ENCODE peak calls at places on chromosomes 3 and 15, in five cellular contexts. One of them, this sample, is unnamed.

GRCh38 chr3:185328324-185329004 is 34.5 kb upstream of the MAP3K13 start:
- ATAC-seq in GM12878: no peak
- ATAC-seq in HepG2: peak; percentile 96
- ATAC-seq in GM23338: no peak
- ATAC-seq in upper lobe of left lung: peak; percentile 42
- ATAC-seq in this sample: no peak

GRCh38 chr3:15292765-15293522 is 39.4 kb downstream of the SH3BP5 start:
- ATAC-seq in GM23338: no peak
- ATAC-seq in HepG2: no peak
- ATAC-seq in GM12878: no peak
- ATAC-seq in upper lobe of left lung: peak; percentile 2
- ATAC-seq in this sample: peak; percentile 55

GRCh38 chr3:188900421-188900941 is 271.3 kb upstream of the TPRG1 start:
- ATAC-seq in GM23338: no peak
- ATAC-seq in HepG2: no peak
- ATAC-seq in GM12878: no peak
- ATAC-seq in upper lobe of left lung: peak; percentile 84
- ATAC-seq in this sample: peak; percentile 61

GRCh38 chr3:46090161-46090591 is 62.9 kb upstream of the XCR1 start:
- ATAC-seq in GM23338: no peak
- ATAC-seq in GM12878: peak; percentile 70
- ATAC-seq in HepG2: no peak
- ATAC-seq in upper lobe of left lung: peak; percentile 20
- ATAC-seq in this sample: no peak

GRCh38 chr3:77051927-77052542 is 12.1 kb downstream of the ROBO2 start:
- ATAC-seq in upper lobe of left lung: no peak
- ATAC-seq in GM23338: peak; percentile 42
- ATAC-seq in GM12878: no peak
- ATAC-seq in HepG2: no peak
- ATAC-seq in this sample: no peak

GRCh38 chr15:37218351-37218916 is 118.1 kb upstream of the MEIS2 start:
- ATAC-seq in HepG2: no peak
- ATAC-seq in GM12878: peak; percentile 38
- ATAC-seq in upper lobe of left lung: no peak
- ATAC-seq in GM23338: no peak
- ATAC-seq in this sample: no peak

GRCh38 chr3:120604382-120604781 is 8.2 kb downstream of the NDUFB4 start:
- ATAC-seq in upper lobe of left lung: no peak
- ATAC-seq in HepG2: peak; percentile 35
- ATAC-seq in GM23338: no peak
- ATAC-seq in GM12878: no peak
- ATAC-seq in this sample: no peak

GRCh38 chr3:64385256-64385655 is 160.0 kb upstream of the PRICKLE2 start:
- ATAC-seq in upper lobe of left lung: no peak
- ATAC-seq in GM12878: no peak
- ATAC-seq in HepG2: no peak
- ATAC-seq in GM23338: no peak
- ATAC-seq in this sample: no peak

DNA sequence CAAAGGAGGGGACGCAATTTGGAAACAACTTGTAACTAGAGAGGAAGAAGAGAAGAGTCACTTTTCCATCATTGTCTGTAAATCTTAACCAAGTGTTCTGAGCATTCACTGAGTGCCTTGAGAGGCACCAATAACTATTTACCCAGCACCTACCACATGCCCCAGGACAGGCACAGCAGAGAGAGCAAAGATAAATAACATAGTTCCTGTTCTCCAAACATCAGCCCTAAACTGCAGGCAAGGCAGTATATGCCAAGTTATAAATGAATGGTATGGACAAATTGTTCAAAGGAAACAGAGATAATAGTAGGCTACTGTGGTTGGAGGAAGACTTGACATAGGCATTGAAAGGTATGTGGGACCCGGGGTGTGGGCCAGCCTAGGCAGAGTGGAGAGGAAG is 45.6 kb downstream of the ITGB5 start:
- ATAC-seq in HepG2: no peak
- ATAC-seq in GM23338: no peak
- ATAC-seq in upper lobe of left lung: no peak
- ATAC-seq in GM12878: no peak
- ATAC-seq in this sample: no peak
- TF ChIP-seq POLR2AphosphoS5 in HepG2: no peak
- TF ChIP-seq POLR2AphosphoS5 in GM23338: no peak
- TF ChIP-seq POLR2AphosphoS5 in upper lobe of left lung: no peak
- TF ChIP-seq POLR2AphosphoS5 in GM12878: no peak
- TF ChIP-seq POLR2AphosphoS5 in this sample: no peak

GRCh38 chr3:52051444-52051843 is 4.9 kb downstream of the DUSP7 start:
- ATAC-seq in HepG2: no peak
- ATAC-seq in GM12878: no peak
- ATAC-seq in upper lobe of left lung: no peak
- ATAC-seq in GM23338: no peak
- ATAC-seq in this sample: no peak

GRCh38 chr3:52054689-52055511 is 1.5 kb downstream of the DUSP7 start:
- ATAC-seq in HepG2: no peak
- ATAC-seq in upper lobe of left lung: no peak
- ATAC-seq in GM23338: peak; percentile 5
- ATAC-seq in GM12878: no peak
- ATAC-seq in this sample: no peak

GRCh38 chr3:52053307-52054304 is 2.8 kb downstream of the DUSP7 start:
- ATAC-seq in upper lobe of left lung: no peak
- ATAC-seq in GM23338: no peak
- ATAC-seq in GM12878: peak; percentile 43
- ATAC-seq in HepG2: peak; percentile 10
- ATAC-seq in this sample: no peak

GRCh38 chr3:52050571-52050970 is 5.8 kb downstream of the DUSP7 start:
- ATAC-seq in HepG2: no peak
- ATAC-seq in GM12878: no peak
- ATAC-seq in GM23338: no peak
- ATAC-seq in upper lobe of left lung: no peak
- ATAC-seq in this sample: no peak

DNA sequence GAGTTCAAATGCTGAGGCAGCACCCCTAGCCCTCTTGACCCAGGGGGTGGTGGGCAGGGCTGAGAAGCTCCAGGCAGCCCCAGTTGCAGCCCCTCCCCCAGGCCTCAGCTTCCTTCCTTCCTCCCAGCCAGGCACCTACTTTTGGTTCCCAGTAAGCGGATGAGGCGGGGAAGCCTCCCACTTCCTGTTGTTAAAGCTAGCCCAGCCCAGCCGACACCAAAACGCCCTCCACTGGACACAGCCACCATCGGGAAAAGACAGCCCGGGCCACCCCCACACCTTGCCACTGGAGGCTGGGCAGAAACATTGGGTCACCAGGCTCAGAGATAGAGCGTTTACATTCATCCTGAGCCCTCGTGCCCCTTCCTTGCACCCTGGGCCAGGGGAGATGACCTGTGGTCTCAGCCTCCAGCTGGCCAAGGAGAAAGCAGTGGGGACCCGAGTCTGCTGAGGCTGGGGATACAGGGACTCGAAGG is 3.5 kb downstream of the DUSP7 start:
- ATAC-seq in GM23338: peak; percentile 30
- ATAC-seq in HepG2: peak; percentile 45
- ATAC-seq in GM12878: peak; percentile 6
- ATAC-seq in upper lobe of left lung: peak; percentile 49
- ATAC-seq in this sample: peak; percentile 36
- H3K4me3 ChIP-seq in GM23338: no peak overlapping the region
- H3K4me3 ChIP-seq in HepG2: no peak overlapping the region
- H3K4me3 ChIP-seq in GM12878: peak overlapping the region; percentile 100
- H3K4me3 ChIP-seq in upper lobe of left lung: peak overlapping the region; percentile 81
- H3K4me3 ChIP-seq in this sample: no peak overlapping the region

GRCh38 chr3:125062904-125063618 is 7.3 kb upstream of the HEG1 start:
- ATAC-seq in upper lobe of left lung: peak; percentile 39
- ATAC-seq in GM12878: no peak
- ATAC-seq in GM23338: no peak
- ATAC-seq in HepG2: peak; percentile 92
- ATAC-seq in this sample: peak; percentile 57
- TF ChIP-seq POLR2AphosphoS5 in upper lobe of left lung: peak; percentile 59
- TF ChIP-seq POLR2AphosphoS5 in GM12878: no peak
- TF ChIP-seq POLR2AphosphoS5 in GM23338: no peak
- TF ChIP-seq POLR2AphosphoS5 in HepG2: no peak
- TF ChIP-seq POLR2AphosphoS5 in this sample: peak; percentile 83

GRCh38 chr3:18445421-18446066 is 20.4 kb upstream of the SATB1 start:
- ATAC-seq in GM12878: no peak
- ATAC-seq in upper lobe of left lung: peak; percentile 33
- ATAC-seq in HepG2: no peak
- ATAC-seq in GM23338: peak; percentile 15
- ATAC-seq in this sample: peak; percentile 20
- H3K4me3 ChIP-seq in GM12878: no peak overlapping the region
- H3K4me3 ChIP-seq in upper lobe of left lung: peak overlapping the region; percentile 65
- H3K4me3 ChIP-seq in HepG2: no peak overlapping the region
- H3K4me3 ChIP-seq in GM23338: peak overlapping the region; percentile 75
- H3K4me3 ChIP-seq in this sample: peak overlapping the region; percentile 68

GRCh38 chr15:72379856-72380255 is 4.0 kb upstream of the HEXA start:
- ATAC-seq in GM12878: no peak
- ATAC-seq in GM23338: no peak
- ATAC-seq in HepG2: no peak
- ATAC-seq in upper lobe of left lung: no peak
- ATAC-seq in this sample: no peak

GRCh38 chr15:72375501-72375845 is 341 bp downstream of the HEXA start:
- ATAC-seq in upper lobe of left lung: peak; percentile 80
- ATAC-seq in HepG2: peak; percentile 79
- ATAC-seq in GM23338: peak; percentile 84
- ATAC-seq in GM12878: peak; percentile 76
- ATAC-seq in this sample: peak; percentile 52

GRCh38 chr15:72380743-72381142 is 4.9 kb upstream of the HEXA start:
- ATAC-seq in HepG2: no peak
- ATAC-seq in GM23338: no peak
- ATAC-seq in upper lobe of left lung: no peak
- ATAC-seq in GM12878: no peak
- ATAC-seq in this sample: no peak

DNA sequence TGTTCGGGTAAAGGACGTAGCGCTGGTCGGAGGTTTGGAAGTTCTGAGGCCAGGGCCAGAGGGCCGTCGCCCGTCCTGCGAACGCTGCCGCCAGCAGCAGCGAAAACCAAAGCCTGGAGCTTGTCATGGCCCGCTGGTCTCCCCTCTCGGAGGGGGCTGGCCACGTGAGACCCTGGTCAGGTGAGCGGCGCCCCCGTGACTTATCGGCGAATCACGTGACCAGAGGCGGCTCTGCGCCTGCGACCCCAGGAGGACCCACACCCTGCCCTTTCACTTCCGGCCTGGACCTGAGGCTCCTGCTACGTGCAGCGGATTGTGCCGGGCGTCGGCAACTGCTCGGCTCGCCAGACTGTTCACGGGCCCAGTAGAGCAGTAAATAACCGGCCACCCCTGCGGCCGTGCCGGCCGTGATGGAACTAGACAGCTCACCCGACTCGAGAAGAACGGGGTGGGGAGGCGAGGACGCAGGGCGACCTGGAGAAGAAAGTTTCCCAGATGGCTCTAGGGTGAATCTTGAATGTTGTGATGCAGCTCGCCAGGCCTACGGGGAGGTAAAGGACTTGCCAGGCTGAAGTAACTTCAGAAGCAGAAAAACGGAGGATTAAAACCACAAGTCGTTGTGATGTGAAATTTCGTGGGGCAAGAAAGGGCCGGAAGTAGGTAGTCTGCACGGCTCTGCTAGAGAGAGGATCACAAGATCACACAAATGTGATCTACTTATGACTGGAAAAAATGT is at the start of gene HEXA:
- ATAC-seq in HepG2: peak; percentile 97
- ATAC-seq in upper lobe of left lung: peak; percentile 97
- ATAC-seq in GM23338: peak; percentile 98
- ATAC-seq in GM12878: peak; percentile 92
- ATAC-seq in this sample: peak; percentile 92
- TF ChIP-seq POLR2AphosphoS5 in HepG2: peak; percentile 96
- TF ChIP-seq POLR2AphosphoS5 in upper lobe of left lung: peak; percentile 97
- TF ChIP-seq POLR2AphosphoS5 in GM23338: peak; percentile 98
- TF ChIP-seq POLR2AphosphoS5 in GM12878: peak; percentile 90
- TF ChIP-seq POLR2AphosphoS5 in this sample: peak; percentile 96

DNA sequence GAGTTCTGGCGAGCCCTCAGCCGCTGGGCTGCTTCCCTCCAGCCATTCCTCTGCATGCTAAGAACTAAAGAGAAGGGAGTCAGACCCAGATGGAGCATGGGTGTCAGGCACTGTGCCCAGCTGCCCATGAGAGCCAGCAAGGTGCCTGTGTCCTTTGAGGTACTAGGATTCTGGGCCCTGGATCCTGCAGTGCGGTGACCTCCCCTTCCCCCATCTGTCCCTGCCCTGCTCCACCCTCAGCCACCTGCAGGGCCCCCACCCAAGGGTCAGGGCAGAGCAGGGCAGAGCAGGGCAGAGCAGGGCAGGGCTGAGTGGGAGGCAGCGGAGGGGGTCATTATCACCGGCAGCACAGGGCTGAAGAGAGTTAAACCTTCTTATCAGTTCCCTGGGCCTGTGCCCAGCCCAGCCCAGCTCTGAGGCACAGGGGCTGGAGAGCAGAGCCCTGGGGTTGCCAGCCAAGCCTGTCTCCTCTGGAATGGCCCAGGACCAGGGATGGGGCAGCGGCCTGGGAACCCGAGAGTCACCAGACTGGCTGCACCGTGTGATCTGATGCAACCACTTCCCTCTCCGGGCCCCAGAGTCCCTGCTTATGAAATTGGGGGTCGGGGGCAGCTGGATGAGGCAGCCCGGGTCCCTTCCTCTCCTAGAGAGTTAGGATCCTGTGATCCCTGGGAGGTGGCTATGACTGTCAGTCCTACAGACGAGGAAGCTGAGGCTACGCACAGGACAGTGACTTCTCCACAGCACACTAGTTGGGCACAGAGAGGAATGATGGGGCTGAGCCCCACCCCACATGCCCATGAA is 17.3 kb downstream of the ZDHHC19 start:
- ATAC-seq in GM12878: no peak
- ATAC-seq in upper lobe of left lung: peak; percentile 47
- ATAC-seq in GM23338: no peak
- ATAC-seq in HepG2: peak; percentile 4
- ATAC-seq in this sample: peak; percentile 30
- H3K4me3 ChIP-seq in GM12878: no peak overlapping the region
- H3K4me3 ChIP-seq in upper lobe of left lung: no peak overlapping the region
- H3K4me3 ChIP-seq in GM23338: no peak overlapping the region
- H3K4me3 ChIP-seq in HepG2: no peak overlapping the region
- H3K4me3 ChIP-seq in this sample: no peak overlapping the region

DNA sequence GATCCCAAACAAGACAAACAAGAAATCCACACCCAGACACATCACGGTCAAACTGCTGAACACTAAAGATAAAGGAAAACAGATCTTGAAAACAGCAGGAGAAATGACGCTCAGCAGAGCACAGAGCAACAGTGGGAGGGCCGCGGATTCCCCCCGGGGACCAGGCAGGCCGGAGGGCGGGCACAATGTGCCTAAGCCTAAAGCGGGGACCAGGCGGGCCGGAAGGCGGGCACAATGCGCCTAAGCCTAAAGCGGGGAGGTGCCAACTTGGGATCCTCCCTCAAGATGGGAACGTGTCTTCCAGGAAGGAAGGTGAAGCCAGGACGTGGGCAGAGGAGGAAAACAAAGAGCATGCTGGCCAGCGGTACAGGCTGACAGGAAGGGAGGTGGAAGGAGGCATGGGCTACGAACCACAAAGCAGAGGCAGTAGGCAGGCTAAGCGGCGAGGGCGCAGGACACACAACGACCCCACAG is 31.1 kb downstream of the CYFIP1 start:
- ATAC-seq in GM12878: peak; percentile 93
- ATAC-seq in upper lobe of left lung: peak; percentile 90
- ATAC-seq in GM23338: peak; percentile 68
- ATAC-seq in HepG2: no peak
- ATAC-seq in this sample: peak; percentile 79
- TF ChIP-seq POLR2AphosphoS5 in GM12878: no peak
- TF ChIP-seq POLR2AphosphoS5 in upper lobe of left lung: peak; percentile 43
- TF ChIP-seq POLR2AphosphoS5 in GM23338: no peak
- TF ChIP-seq POLR2AphosphoS5 in HepG2: no peak
- TF ChIP-seq POLR2AphosphoS5 in this sample: peak; percentile 66

This sample was measured in gastroesophageal sphincter.